ENCODE peak calls at places on chromosomes 13 and 19, in five cellular contexts. L, H, N, G and W are unnamed samples.

GRCh38 chr13:106493569-106493968 is 41.9 kb downstream of the EFNB2 start:
- DNase-seq in H (no peak), N (peak; percentile 54), G (no peak), L (no peak), W (no peak)

GRCh38 chr13:29496241-29496712 is 99.2 kb downstream of the SLC7A1 start:
- DNase-seq in L (no peak), H (no peak), G (no peak), N (peak; percentile 15), W (peak; percentile 33)

GRCh38 chr13:40438999-40439797 is 227.2 kb downstream of the FOXO1 start:
- DNase-seq in G (peak; percentile 23), N (no peak), H (no peak), L (peak; percentile 20), W (no peak)

GRCh38 chr19:15641901-15642491 is 1.3 kb downstream of the CYP4F3 start:
- DNase-seq in H (no peak), L (no peak), N (no peak), G (no peak), W (no peak)

GRCh38 chr19:19488041-19488874 is 27.1 kb downstream of the TSSK6 start:
- DNase-seq in H (no peak), L (no peak), N (no peak), G (no peak), W (no peak)

GRCh38 chr13:83219832-83220231 is 662.4 kb downstream of the SLITRK1 start:
- DNase-seq in L (no peak), G (no peak), N (no peak), H (no peak), W (no peak)

GRCh38 chr13:113046883-113047244 is 58.7 kb upstream of the F7 start:
- DNase-seq in G (no peak), L (no peak), H (no peak), N (no peak), W (no peak)

GRCh38 chr19:30722801-30723200 is 350.6 kb downstream of the ZNF536 start:
- DNase-seq in N (no peak), G (no peak), L (no peak), H (no peak), W (no peak)

GRCh38 chr13:40550130-40550529 is 116.3 kb downstream of the FOXO1 start:
- DNase-seq in N (no peak), L (peak; percentile 23), H (no peak), G (no peak), W (no peak)

GRCh38 chr13:97429681-97430081 is 4.3 kb upstream of the RAP2A start:
- DNase-seq in N (no peak), H (peak; percentile 50), G (no peak), L (peak; percentile 52), W (no peak)

GRCh38 chr13:48571121-48571901 is 38.4 kb upstream of the RCBTB2 start:
- DNase-seq in H (no peak), L (peak; percentile 74), N (no peak), G (peak; percentile 20), W (no peak)

GRCh38 chr19:23801798-23802197 is 43.1 kb upstream of the ZNF681 start:
- DNase-seq in H (no peak), L (no peak), G (no peak), N (no peak), W (no peak)

GRCh38 chr19:50486823-50487515 is 10.3 kb upstream of the GARIN5A start:
- DNase-seq in G (peak; percentile 51), H (no peak), L (no peak), N (peak; percentile 69), W (peak; percentile 39)

GRCh38 chr13:89029062-89029461 is 1357.9 kb downstream of the SLITRK5 start:
- DNase-seq in G (no peak), H (no peak), L (peak; percentile 22), N (no peak), W (no peak)

GRCh38 chr19:2201473-2202148 is 34.5 kb downstream of the PLEKHJ1 start:
- DNase-seq in N (no peak), G (no peak), L (no peak), H (no peak), W (no peak)

GRCh38 chr13:109785141-109785891 is 1.1 kb downstream of the IRS2 start:
- DNase-seq in L (peak; percentile 57), G (peak; percentile 39), H (peak; percentile 92), N (no peak), W (peak; percentile 23)

GRCh38 chr19:6725513-6726231 is 5.2 kb upstream of the C3 start:
- DNase-seq in L (no peak), H (no peak), G (no peak), N (no peak), W (no peak)

GRCh38 chr13:99215466-99215865 is 14.8 kb downstream of the UBAC2 start:
- DNase-seq in G (peak; percentile 67), L (no peak), H (no peak), N (no peak), W (no peak)

GRCh38 chr19:58477871-58478270 is 1.7 kb downstream of the ZNF446 start:
- DNase-seq in L (no peak), G (no peak), N (no peak), H (no peak), W (no peak)

GRCh38 chr13:97889803-97890202 is 63.7 kb upstream of the IPO5 start:
- DNase-seq in H (no peak), L (peak; percentile 4), G (no peak), N (peak; percentile 4), W (no peak)